ENCODE peak calls at places on chromosome 18, in nine cellular contexts. One of them, this sample, is unnamed. For H3K27me3, the result is how much of the 10 kb centered on the place peaks cover.

GRCh38 chr18:23585897-23586248 is 433 bp downstream of the NPC1 start:
- DNase-seq in right cardiac atrium: no peak
- DNase-seq in heart right ventricle: no peak
- DNase-seq in neuronal stem cell: no peak
- DNase-seq in CD4-positive, CD25-positive, alpha-beta regulatory T cell: no peak
- DNase-seq in GM23338: no peak
- DNase-seq in mesenchymal stem cell: no peak
- DNase-seq in neural progenitor cell: no peak
- DNase-seq in spleen: no peak
- DNase-seq in this sample: no peak

GRCh38 chr18:42412896-42413295 is 457.9 kb downstream of the PIK3C3 start:
- DNase-seq in right cardiac atrium: no peak
- DNase-seq in heart right ventricle: no peak
- DNase-seq in neuronal stem cell: no peak
- DNase-seq in CD4-positive, CD25-positive, alpha-beta regulatory T cell: no peak
- DNase-seq in GM23338: no peak
- DNase-seq in mesenchymal stem cell: peak
- DNase-seq in neural progenitor cell: no peak
- DNase-seq in spleen: no peak
- DNase-seq in this sample: no peak

GRCh38 chr18:39611381-39612090 is 2045.9 kb upstream of the CELF4 start:
- DNase-seq in right cardiac atrium: no peak
- DNase-seq in heart right ventricle: no peak
- DNase-seq in neuronal stem cell: no peak
- DNase-seq in CD4-positive, CD25-positive, alpha-beta regulatory T cell: no peak
- DNase-seq in GM23338: peak
- DNase-seq in mesenchymal stem cell: no peak
- DNase-seq in neural progenitor cell: no peak
- DNase-seq in spleen: no peak
- DNase-seq in this sample: peak

GRCh38 chr18:600107-600506 is 3.3 kb downstream of the CLUL1 start:
- DNase-seq in right cardiac atrium: no peak
- DNase-seq in heart right ventricle: no peak
- DNase-seq in neuronal stem cell: no peak
- DNase-seq in CD4-positive, CD25-positive, alpha-beta regulatory T cell: no peak
- DNase-seq in GM23338: no peak
- DNase-seq in mesenchymal stem cell: no peak
- DNase-seq in neural progenitor cell: no peak
- DNase-seq in spleen: no peak
- DNase-seq in this sample: no peak

GRCh38 chr18:7104649-7105048 is 12.9 kb downstream of the LAMA1 start:
- DNase-seq in right cardiac atrium: no peak
- DNase-seq in heart right ventricle: no peak
- DNase-seq in neuronal stem cell: no peak
- DNase-seq in CD4-positive, CD25-positive, alpha-beta regulatory T cell: no peak
- DNase-seq in GM23338: no peak
- DNase-seq in mesenchymal stem cell: no peak
- DNase-seq in neural progenitor cell: no peak
- DNase-seq in spleen: no peak
- DNase-seq in this sample: no peak

GRCh38 chr18:58117685-58118403 is 73.8 kb downstream of the NEDD4L start:
- DNase-seq in right cardiac atrium: peak
- DNase-seq in heart right ventricle: no peak
- DNase-seq in neuronal stem cell: no peak
- DNase-seq in CD4-positive, CD25-positive, alpha-beta regulatory T cell: no peak
- DNase-seq in GM23338: no peak
- DNase-seq in mesenchymal stem cell: peak
- DNase-seq in neural progenitor cell: no peak
- DNase-seq in spleen: no peak
- DNase-seq in this sample: no peak

GRCh38 chr18:61727241-61727640 is 165.6 kb downstream of the RNF152 start:
- DNase-seq in right cardiac atrium: no peak
- DNase-seq in heart right ventricle: no peak
- DNase-seq in neuronal stem cell: no peak
- DNase-seq in CD4-positive, CD25-positive, alpha-beta regulatory T cell: no peak
- DNase-seq in GM23338: no peak
- DNase-seq in mesenchymal stem cell: peak
- DNase-seq in neural progenitor cell: no peak
- DNase-seq in spleen: no peak
- DNase-seq in this sample: no peak

GRCh38 chr18:27824275-27824674 is 352.7 kb downstream of the CDH2 start:
- DNase-seq in right cardiac atrium: no peak
- DNase-seq in heart right ventricle: no peak
- DNase-seq in neuronal stem cell: no peak
- DNase-seq in CD4-positive, CD25-positive, alpha-beta regulatory T cell: no peak
- DNase-seq in GM23338: no peak
- DNase-seq in mesenchymal stem cell: no peak
- DNase-seq in neural progenitor cell: no peak
- DNase-seq in spleen: no peak
- DNase-seq in this sample: no peak

GRCh38 chr18:72895548-72895947 is 27.8 kb upstream of the NETO1 start:
- DNase-seq in right cardiac atrium: no peak
- DNase-seq in heart right ventricle: no peak
- DNase-seq in neuronal stem cell: no peak
- DNase-seq in CD4-positive, CD25-positive, alpha-beta regulatory T cell: no peak
- DNase-seq in GM23338: no peak
- DNase-seq in mesenchymal stem cell: no peak
- DNase-seq in neural progenitor cell: no peak
- DNase-seq in spleen: no peak
- DNase-seq in this sample: no peak

GRCh38 chr18:23885750-23886149 is 128.8 kb upstream of the TTC39C start:
- DNase-seq in right cardiac atrium: no peak
- DNase-seq in heart right ventricle: no peak
- DNase-seq in neuronal stem cell: no peak
- DNase-seq in CD4-positive, CD25-positive, alpha-beta regulatory T cell: peak
- DNase-seq in GM23338: no peak
- DNase-seq in mesenchymal stem cell: no peak
- DNase-seq in neural progenitor cell: no peak
- DNase-seq in spleen: no peak
- DNase-seq in this sample: no peak

GRCh38 chr18:51614033-51614432 is 416.6 kb upstream of the MEX3C start:
- DNase-seq in right cardiac atrium: no peak
- DNase-seq in heart right ventricle: peak
- DNase-seq in neuronal stem cell: no peak
- DNase-seq in CD4-positive, CD25-positive, alpha-beta regulatory T cell: no peak
- DNase-seq in GM23338: no peak
- DNase-seq in mesenchymal stem cell: peak
- DNase-seq in neural progenitor cell: no peak
- DNase-seq in spleen: no peak
- DNase-seq in this sample: no peak

GRCh38 chr18:2518473-2518872 is 52.8 kb downstream of the METTL4 start:
- DNase-seq in right cardiac atrium: peak
- DNase-seq in heart right ventricle: no peak
- DNase-seq in neuronal stem cell: no peak
- DNase-seq in CD4-positive, CD25-positive, alpha-beta regulatory T cell: no peak
- DNase-seq in GM23338: no peak
- DNase-seq in mesenchymal stem cell: no peak
- DNase-seq in neural progenitor cell: no peak
- DNase-seq in spleen: no peak
- DNase-seq in this sample: no peak

GRCh38 chr18:21636769-21637168 is 24.7 kb downstream of the SNRPD1 start:
- DNase-seq in right cardiac atrium: no peak
- DNase-seq in heart right ventricle: no peak
- DNase-seq in neuronal stem cell: no peak
- DNase-seq in CD4-positive, CD25-positive, alpha-beta regulatory T cell: no peak
- DNase-seq in GM23338: no peak
- DNase-seq in mesenchymal stem cell: no peak
- DNase-seq in neural progenitor cell: no peak
- DNase-seq in spleen: no peak
- DNase-seq in this sample: no peak

GRCh38 chr18:2654828-2655152 is 736 bp upstream of the SMCHD1 start:
- DNase-seq in right cardiac atrium: no peak
- DNase-seq in heart right ventricle: no peak
- DNase-seq in neuronal stem cell: no peak
- DNase-seq in CD4-positive, CD25-positive, alpha-beta regulatory T cell: no peak
- DNase-seq in GM23338: peak
- DNase-seq in mesenchymal stem cell: no peak
- DNase-seq in neural progenitor cell: no peak
- DNase-seq in spleen: no peak
- DNase-seq in this sample: no peak

GRCh38 chr18:44882163-44882881 is 201.6 kb downstream of the SETBP1 start:
- DNase-seq in right cardiac atrium: peak
- DNase-seq in heart right ventricle: peak
- DNase-seq in neuronal stem cell: no peak
- DNase-seq in CD4-positive, CD25-positive, alpha-beta regulatory T cell: no peak
- DNase-seq in GM23338: no peak
- DNase-seq in mesenchymal stem cell: no peak
- DNase-seq in neural progenitor cell: no peak
- DNase-seq in spleen: no peak
- DNase-seq in this sample: no peak

GRCh38 chr18:54444309-54444914 is 86.7 kb downstream of the C18orf54 start:
- DNase-seq in right cardiac atrium: peak
- DNase-seq in heart right ventricle: peak
- DNase-seq in neuronal stem cell: peak
- DNase-seq in CD4-positive, CD25-positive, alpha-beta regulatory T cell: peak
- DNase-seq in GM23338: peak
- DNase-seq in mesenchymal stem cell: peak
- DNase-seq in neural progenitor cell: peak
- DNase-seq in spleen: peak
- DNase-seq in this sample: peak

GRCh38 chr18:75070235-75070624 is 138.7 kb downstream of the PTGR3 start:
- DNase-seq in right cardiac atrium: no peak
- DNase-seq in heart right ventricle: no peak
- DNase-seq in neuronal stem cell: no peak
- DNase-seq in CD4-positive, CD25-positive, alpha-beta regulatory T cell: no peak
- DNase-seq in GM23338: no peak
- DNase-seq in mesenchymal stem cell: no peak
- DNase-seq in neural progenitor cell: no peak
- DNase-seq in spleen: peak
- DNase-seq in this sample: no peak

GRCh38 chr18:42706029-42706608 is 409.4 kb downstream of the RIT2 start:
- DNase-seq in right cardiac atrium: no peak
- DNase-seq in heart right ventricle: no peak
- DNase-seq in neuronal stem cell: no peak
- DNase-seq in CD4-positive, CD25-positive, alpha-beta regulatory T cell: no peak
- DNase-seq in GM23338: no peak
- DNase-seq in mesenchymal stem cell: no peak
- DNase-seq in neural progenitor cell: no peak
- DNase-seq in spleen: no peak
- DNase-seq in this sample: no peak

GRCh38 chr18:78778651-78779050 is 201.0 kb upstream of the SALL3 start:
- DNase-seq in right cardiac atrium: no peak
- DNase-seq in heart right ventricle: no peak
- DNase-seq in neuronal stem cell: no peak
- DNase-seq in CD4-positive, CD25-positive, alpha-beta regulatory T cell: no peak
- DNase-seq in GM23338: no peak
- DNase-seq in mesenchymal stem cell: no peak
- DNase-seq in neural progenitor cell: no peak
- DNase-seq in spleen: peak
- DNase-seq in this sample: no peak
- H3K27me3 ChIP-seq in right cardiac atrium: under half
- H3K27me3 ChIP-seq in heart right ventricle: under half
- H3K27me3 ChIP-seq in neuronal stem cell: under half
- H3K27me3 ChIP-seq in CD4-positive, CD25-positive, alpha-beta regulatory T cell: under half
- H3K27me3 ChIP-seq in GM23338: under half
- H3K27me3 ChIP-seq in mesenchymal stem cell: under half
- H3K27me3 ChIP-seq in neural progenitor cell: under half
- H3K27me3 ChIP-seq in spleen: under half
- H3K27me3 ChIP-seq in this sample: under half

GRCh38 chr18:55780591-55781071 is 192.6 kb upstream of the TCF4 start:
- DNase-seq in right cardiac atrium: no peak
- DNase-seq in heart right ventricle: no peak
- DNase-seq in neuronal stem cell: no peak
- DNase-seq in CD4-positive, CD25-positive, alpha-beta regulatory T cell: no peak
- DNase-seq in GM23338: no peak
- DNase-seq in mesenchymal stem cell: no peak
- DNase-seq in neural progenitor cell: no peak
- DNase-seq in spleen: no peak
- DNase-seq in this sample: no peak

GRCh38 chr18:55779711-55780590 is 192.0 kb upstream of the TCF4 start:
- DNase-seq in right cardiac atrium: peak
- DNase-seq in heart right ventricle: peak
- DNase-seq in neuronal stem cell: peak
- DNase-seq in CD4-positive, CD25-positive, alpha-beta regulatory T cell: no peak
- DNase-seq in GM23338: peak
- DNase-seq in mesenchymal stem cell: peak
- DNase-seq in neural progenitor cell: peak
- DNase-seq in spleen: peak
- DNase-seq in this sample: no peak

GRCh38 chr18:55778731-55779460 is 190.9 kb upstream of the TCF4 start:
- DNase-seq in right cardiac atrium: peak
- DNase-seq in heart right ventricle: peak
- DNase-seq in neuronal stem cell: no peak
- DNase-seq in CD4-positive, CD25-positive, alpha-beta regulatory T cell: peak
- DNase-seq in GM23338: peak
- DNase-seq in mesenchymal stem cell: peak
- DNase-seq in neural progenitor cell: peak
- DNase-seq in spleen: no peak
- DNase-seq in this sample: no peak

GRCh38 chr18:55777666-55778304 is 189.8 kb upstream of the TCF4 start:
- DNase-seq in right cardiac atrium: no peak
- DNase-seq in heart right ventricle: peak
- DNase-seq in neuronal stem cell: no peak
- DNase-seq in CD4-positive, CD25-positive, alpha-beta regulatory T cell: no peak
- DNase-seq in GM23338: no peak
- DNase-seq in mesenchymal stem cell: no peak
- DNase-seq in neural progenitor cell: no peak
- DNase-seq in spleen: no peak
- DNase-seq in this sample: no peak

DNA sequence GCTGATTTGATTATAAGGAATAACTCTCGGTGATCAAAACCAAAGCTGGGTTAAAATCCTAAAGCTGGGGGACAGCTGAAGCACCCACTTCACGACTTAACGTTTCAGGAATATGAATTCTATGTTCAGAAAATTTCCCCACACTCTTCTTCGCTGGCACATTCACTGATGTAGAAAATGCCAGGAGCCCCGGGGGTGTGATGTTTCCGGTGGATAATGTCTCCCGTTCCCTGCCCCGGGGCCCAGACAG is 191.4 kb upstream of the TCF4 start:
- DNase-seq in right cardiac atrium: no peak
- DNase-seq in heart right ventricle: peak
- DNase-seq in neuronal stem cell: no peak
- DNase-seq in CD4-positive, CD25-positive, alpha-beta regulatory T cell: no peak
- DNase-seq in GM23338: no peak
- DNase-seq in mesenchymal stem cell: no peak
- DNase-seq in neural progenitor cell: no peak
- DNase-seq in spleen: peak
- DNase-seq in this sample: no peak
- H3K4me3 ChIP-seq in right cardiac atrium: peak
- H3K4me3 ChIP-seq in heart right ventricle: peak
- H3K4me3 ChIP-seq in neuronal stem cell: peak
- H3K4me3 ChIP-seq in CD4-positive, CD25-positive, alpha-beta regulatory T cell: no peak
- H3K4me3 ChIP-seq in GM23338: peak
- H3K4me3 ChIP-seq in mesenchymal stem cell: no peak
- H3K4me3 ChIP-seq in neural progenitor cell: peak
- H3K4me3 ChIP-seq in spleen: peak
- H3K4me3 ChIP-seq in this sample: peak

GRCh38 chr18:59197636-59198035 is 22.3 kb upstream of the GRP start:
- DNase-seq in right cardiac atrium: no peak
- DNase-seq in heart right ventricle: no peak
- DNase-seq in neuronal stem cell: no peak
- DNase-seq in CD4-positive, CD25-positive, alpha-beta regulatory T cell: no peak
- DNase-seq in GM23338: no peak
- DNase-seq in mesenchymal stem cell: no peak
- DNase-seq in neural progenitor cell: no peak
- DNase-seq in spleen: no peak
- DNase-seq in this sample: no peak
- H3K27me3 ChIP-seq in right cardiac atrium: under half
- H3K27me3 ChIP-seq in heart right ventricle: under half
- H3K27me3 ChIP-seq in neuronal stem cell: under half
- H3K27me3 ChIP-seq in CD4-positive, CD25-positive, alpha-beta regulatory T cell: under half
- H3K27me3 ChIP-seq in GM23338: under half
- H3K27me3 ChIP-seq in mesenchymal stem cell: under half
- H3K27me3 ChIP-seq in neural progenitor cell: under half
- H3K27me3 ChIP-seq in spleen: under half
- H3K27me3 ChIP-seq in this sample: under half

GRCh38 chr18:77129150-77129551 is 3.4 kb downstream of the MBP start:
- DNase-seq in right cardiac atrium: no peak
- DNase-seq in heart right ventricle: no peak
- DNase-seq in neuronal stem cell: no peak
- DNase-seq in CD4-positive, CD25-positive, alpha-beta regulatory T cell: no peak
- DNase-seq in GM23338: no peak
- DNase-seq in mesenchymal stem cell: peak
- DNase-seq in neural progenitor cell: no peak
- DNase-seq in spleen: no peak
- DNase-seq in this sample: peak
- H3K4me3 ChIP-seq in right cardiac atrium: no peak
- H3K4me3 ChIP-seq in heart right ventricle: no peak
- H3K4me3 ChIP-seq in neuronal stem cell: no peak
- H3K4me3 ChIP-seq in CD4-positive, CD25-positive, alpha-beta regulatory T cell: peak
- H3K4me3 ChIP-seq in GM23338: no peak
- H3K4me3 ChIP-seq in mesenchymal stem cell: no peak
- H3K4me3 ChIP-seq in neural progenitor cell: no peak
- H3K4me3 ChIP-seq in spleen: no peak
- H3K4me3 ChIP-seq in this sample: no peak

This sample was measured in HAP-1.